ENCODE peak calls at places on chromosome 1, in ten cellular contexts. X is RWPE1, B is NCI-H1694, R is fibroblast of lung, I is ovary, Q is HS-27A, G is RCC 7860, V is activated T-cell treated with anti-CD3 and anti-CD28 coated beads for 1 hour, L is globus pallidus, J is posterior vena cava. O is an unnamed sample.

GRCh38 chr1:52723260-52723659 is 3.0 kb upstream of the ZYG11B start:
- DNase-seq in B (no peak), L (no peak), R (no peak), Q (no peak), J (no peak), X (no peak), I (no peak), V (no peak), G (no peak), O (no peak)

GRCh38 chr1:21783679-21784603 is 992 bp upstream of the USP48 start:
- DNase-seq in X (no peak), J (no peak), Q (no peak), R (peak; percentile 96), L (no peak), V (no peak), G (peak; percentile 96), B (no peak), I (peak; percentile 51), O (peak; percentile 93)

GRCh38 chr1:203751051-203751450 is 13.9 kb upstream of the LAX1 start:
- DNase-seq in I (no peak), L (no peak), Q (peak; percentile 14), J (no peak), X (peak; percentile 94), G (no peak), R (peak; percentile 81), V (no peak), B (no peak), O (peak; percentile 54)

GRCh38 chr1:240935921-240936320 is 324.0 kb upstream of the GREM2 start:
- DNase-seq in B (no peak), G (no peak), R (no peak), V (no peak), I (no peak), J (no peak), Q (no peak), X (no peak), L (no peak), O (no peak)

GRCh38 chr1:237327061-237327460 is 285.1 kb downstream of the RYR2 start:
- DNase-seq in R (no peak), B (no peak), X (no peak), I (no peak), J (no peak), G (no peak), Q (no peak), V (no peak), L (no peak), O (no peak)

GRCh38 chr1:4137621-4138390 is 237.7 kb upstream of the C1orf174 start:
- DNase-seq in L (no peak), V (no peak), B (no peak), J (peak; percentile 52), R (no peak), G (no peak), Q (no peak), X (no peak), I (no peak), O (no peak)

GRCh38 chr1:117719004-117719403 is 113.2 kb downstream of the TENT5C start:
- DNase-seq in G (no peak), I (no peak), V (no peak), X (no peak), B (no peak), R (no peak), J (no peak), Q (no peak), L (no peak), O (no peak)

GRCh38 chr1:207097871-207098324 is 6.1 kb upstream of the C4BPA start:
- DNase-seq in G (no peak), L (no peak), J (no peak), Q (no peak), V (no peak), B (no peak), X (peak; percentile 30), R (no peak), I (no peak), O (no peak)

O was measured in brain microvascular endothelial cell.